ENCODE peak calls at places on chromosomes 12 and 14, in four cellular contexts. A is neuronal stem cell, E is mesenchymal stem cell, M is H1. P is an unnamed sample.

GRCh38 chr14:48937796-48938195 is 648.4 kb downstream of the RPS29 start:
- DNase-seq in E (peak; percentile 63), A (peak; percentile 12), M (no peak), P (no peak)

GRCh38 chr14:61512508-61512907 is 182.8 kb upstream of the HIF1A start:
- DNase-seq in A (no peak), E (peak; percentile 74), M (no peak), P (no peak)

GRCh38 chr12:116416161-116416560 is 138.7 kb upstream of the MED13L start:
- DNase-seq in M (no peak), A (no peak), E (peak; percentile 58), P (no peak)

GRCh38 chr14:42224053-42224888 is 617.6 kb downstream of the LRFN5 start:
- DNase-seq in M (peak; percentile 86), A (peak; percentile 68), E (peak; percentile 73), P (peak; percentile 61)

GRCh38 chr12:106511365-106511764 is 71.4 kb upstream of the RFX4 start:
- DNase-seq in E (no peak), M (no peak), A (no peak), P (no peak)

GRCh38 chr12:87332987-87333761 is 696.0 kb downstream of the C12orf50 start:
- DNase-seq in E (no peak), M (no peak), A (no peak), P (no peak)

GRCh38 chr12:24993756-24994155 is 44.9 kb upstream of the BCAT1 start:
- DNase-seq in E (no peak), A (no peak), M (no peak), P (peak; percentile 41)

GRCh38 chr12:104190151-104190550 is 25.4 kb upstream of the TXNRD1 start:
- DNase-seq in M (no peak), A (no peak), E (no peak), P (no peak)

GRCh38 chr14:69481815-69482568 is 2.5 kb upstream of the PLEKHD1 start:
- DNase-seq in M (no peak), A (no peak), E (no peak), P (no peak)

GRCh38 chr12:92624236-92624635 is 78.6 kb upstream of the PLEKHG7 start:
- DNase-seq in E (peak; percentile 55), M (no peak), A (no peak), P (no peak)

GRCh38 chr12:2384533-2385328 is 331.9 kb downstream of the CACNA1C start:
- DNase-seq in A (no peak), E (peak; percentile 68), M (no peak), P (no peak)

GRCh38 chr14:95514131-95515079 is 2.0 kb downstream of the SYNE3 start:
- DNase-seq in A (no peak), M (no peak), E (no peak), P (peak; percentile 58)

GRCh38 chr12:39402922-39403321 is 40.0 kb downstream of the KIF21A start:
- DNase-seq in E (no peak), A (no peak), M (no peak), P (no peak)

GRCh38 chr12:12201274-12201758 is 65.5 kb downstream of the LRP6 start:
- DNase-seq in E (no peak), A (no peak), M (no peak), P (no peak)

GRCh38 chr14:92074555-92074954 is 31.8 kb downstream of the ATXN3 start:
- DNase-seq in E (peak; percentile 7), A (no peak), M (no peak), P (no peak)

DNA sequence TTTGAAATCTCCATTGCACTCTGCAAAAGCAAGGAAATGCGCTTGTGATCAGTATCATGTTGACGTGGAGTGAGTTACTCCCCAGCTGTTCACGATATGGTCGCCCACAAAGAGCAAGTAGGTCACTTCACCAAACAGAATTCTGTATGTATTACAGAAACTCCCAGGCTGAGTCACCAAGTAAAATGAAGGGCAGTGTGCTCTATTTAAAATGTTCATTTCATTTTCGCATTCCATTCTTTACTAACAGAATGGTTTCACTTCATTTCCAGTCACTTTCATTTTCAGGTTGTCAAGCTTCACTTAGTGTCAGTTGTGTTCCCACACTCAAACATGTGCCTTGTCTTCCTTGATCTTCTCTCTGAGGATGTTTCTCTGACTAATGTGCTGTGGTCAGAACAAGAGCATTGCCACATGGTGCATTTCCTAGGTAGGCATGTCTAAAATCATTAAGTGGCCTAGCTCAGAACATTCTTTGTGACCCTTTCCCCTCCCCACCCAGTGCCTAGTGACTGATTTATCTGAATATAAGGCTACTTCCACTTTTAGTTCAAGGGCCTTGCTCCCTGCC is 391.2 kb downstream of the RAD51B start:
- DNase-seq in E (peak; percentile 97), A (no peak), M (no peak), P (no peak)
- H3K4ac ChIP-seq in E (no peak overlapping the region), A (no peak overlapping the region), M (no peak overlapping the region), P (no peak overlapping the region)

GRCh38 chr12:120261951-120262851 is 3.3 kb downstream of the PXN start:
- DNase-seq in E (no peak), M (no peak), A (no peak), P (no peak)
- H3K14ac ChIP-seq in E (no peak overlapping the region), M (no peak overlapping the region), A (no peak overlapping the region), P (no peak overlapping the region)

GRCh38 chr12:89382366-89382765 is 30.1 kb upstream of the DUSP6 start:
- DNase-seq in M (no peak), E (no peak), A (no peak), P (no peak)

GRCh38 chr12:89383235-89384049 is 31.1 kb upstream of the DUSP6 start:
- DNase-seq in A (no peak), E (peak; percentile 44), M (no peak), P (no peak)

GRCh38 chr12:89384750-89385273 is 32.5 kb upstream of the DUSP6 start:
- DNase-seq in E (no peak), A (no peak), M (no peak), P (no peak)

GRCh38 chr12:89385965-89386537 is 33.8 kb upstream of the DUSP6 start:
- DNase-seq in A (no peak), M (no peak), E (no peak), P (no peak)

GRCh38 chr12:89384050-89384749 is 31.9 kb upstream of the DUSP6 start:
- DNase-seq in E (peak; percentile 73), M (peak; percentile 52), A (no peak), P (peak; percentile 73)
- H2BK12ac ChIP-seq in E (peak overlapping the region; percentile 11), M (no peak overlapping the region), A (no peak overlapping the region), P (no peak overlapping the region)

DNA sequence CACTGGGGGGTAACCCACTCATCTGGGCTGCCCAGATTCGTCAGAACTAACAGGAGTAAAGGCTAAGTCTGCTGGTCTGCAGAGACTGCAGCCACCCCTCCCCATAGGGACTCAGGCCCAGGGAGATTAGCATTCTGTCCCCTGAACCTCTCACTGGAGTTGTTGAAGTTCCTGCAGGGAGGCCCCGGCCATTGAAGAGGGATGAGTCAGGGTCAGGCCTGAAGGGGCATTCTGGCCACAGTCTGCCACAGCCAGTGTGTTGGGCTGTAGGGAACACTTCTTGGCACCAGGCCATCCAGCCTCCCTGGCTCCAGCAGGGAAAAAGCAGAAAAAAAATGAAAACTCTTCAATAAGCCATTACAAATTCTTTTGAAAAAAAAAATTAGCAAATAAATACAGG is 35.3 kb downstream of the KLRK1 start:
- DNase-seq in M (no peak), E (peak; percentile 73), A (no peak), P (peak; percentile 57)
- H3K4ac ChIP-seq in M (no peak overlapping the region), E (no peak overlapping the region), A (no peak overlapping the region), P (no peak overlapping the region)

GRCh38 chr14:99179946-99180345 is 92.1 kb downstream of the BCL11B start:
- DNase-seq in E (no peak), A (no peak), M (no peak), P (no peak)

GRCh38 chr14:99181804-99182520 is 90.0 kb downstream of the BCL11B start:
- DNase-seq in M (no peak), A (no peak), E (no peak), P (no peak)

GRCh38 chr14:99182548-99183115 is 89.4 kb downstream of the BCL11B start:
- DNase-seq in A (no peak), M (no peak), E (no peak), P (no peak)

GRCh38 chr14:99179506-99179905 is 92.5 kb downstream of the BCL11B start:
- DNase-seq in M (no peak), E (no peak), A (no peak), P (no peak)

GRCh38 chr14:99181246-99181645 is 90.8 kb downstream of the BCL11B start:
- DNase-seq in A (no peak), M (no peak), E (no peak), P (no peak)
- H3K14ac ChIP-seq in A (no peak overlapping the region), M (no peak overlapping the region), E (no peak overlapping the region), P (no peak overlapping the region)

GRCh38 chr12:79597910-79598309 is 92.9 kb downstream of the PAWR start:
- DNase-seq in E (no peak), M (no peak), A (no peak), P (no peak)
- H2BK12ac ChIP-seq in E (no peak overlapping the region), M (no peak overlapping the region), A (no peak overlapping the region), P (no peak overlapping the region)

DNA sequence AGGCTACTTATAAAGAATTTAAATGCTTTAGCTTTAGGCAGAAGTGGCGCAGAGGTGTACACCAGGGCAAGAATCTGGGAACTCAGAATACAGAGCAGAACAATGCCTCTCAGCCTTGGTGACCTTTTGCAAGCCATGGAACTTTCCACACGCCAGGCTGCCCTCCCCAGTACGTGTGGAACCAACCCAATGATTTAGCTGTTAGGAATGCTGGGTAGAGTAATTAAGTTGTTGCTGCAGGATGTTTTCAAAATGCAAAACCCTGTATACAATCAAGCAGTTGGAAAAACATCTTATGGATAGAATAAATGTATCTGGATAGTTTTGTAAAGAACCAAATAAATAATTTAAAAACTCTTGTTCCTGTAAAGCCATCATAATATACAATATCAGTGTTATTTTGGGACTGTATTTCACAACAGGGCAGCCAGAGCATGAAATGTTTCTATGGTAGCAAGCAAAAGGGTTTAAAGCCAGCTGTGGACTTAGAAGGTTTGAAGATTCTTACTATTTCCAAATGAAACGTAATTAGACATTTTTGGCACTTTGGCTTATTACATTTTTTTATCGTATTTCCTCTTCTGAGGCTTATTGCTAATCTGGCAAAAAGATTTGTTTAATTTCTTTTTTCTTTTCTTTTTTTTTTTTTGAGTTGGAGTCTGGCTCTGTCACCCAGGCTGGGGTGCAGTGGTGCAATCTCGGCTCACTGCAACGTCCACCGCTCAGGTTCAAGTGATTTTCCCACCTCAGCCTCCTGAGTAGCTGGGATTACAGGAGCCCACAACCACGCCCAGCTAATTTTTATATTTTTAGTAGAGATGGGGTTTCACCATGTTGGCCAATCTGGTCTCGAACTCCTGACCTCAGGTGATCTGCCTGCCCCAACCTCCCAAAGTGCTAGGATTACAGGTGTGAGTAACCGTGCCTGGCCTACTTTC is 19.6 kb downstream of the PPP1R36 start:
- DNase-seq in E (peak; percentile 91), A (no peak), M (no peak), P (no peak)
- H3K4ac ChIP-seq in E (no peak overlapping the region), A (no peak overlapping the region), M (no peak overlapping the region), P (no peak overlapping the region)

GRCh38 chr12:8829128-8829524 is 6.7 kb downstream of the A2ML1 start:
- DNase-seq in M (no peak), E (no peak), A (no peak), P (peak; percentile 31)
- H3K14ac ChIP-seq in M (no peak overlapping the region), E (no peak overlapping the region), A (no peak overlapping the region), P (no peak overlapping the region)

GRCh38 chr14:105878125-105878524 is 351.7 kb downstream of the TMEM121 start:
- DNase-seq in E (no peak), M (no peak), A (no peak), P (no peak)

GRCh38 chr14:105877645-105878044 is 351.3 kb downstream of the TMEM121 start:
- DNase-seq in E (no peak), M (no peak), A (no peak), P (no peak)

GRCh38 chr14:105879867-105880561 is 353.6 kb downstream of the TMEM121 start:
- DNase-seq in E (no peak), M (no peak), A (no peak), P (no peak)

GRCh38 chr14:105879503-105879866 is 353.1 kb downstream of the TMEM121 start:
- DNase-seq in A (no peak), E (no peak), M (no peak), P (no peak)

GRCh38 chr14:105878554-105878953 is 352.2 kb downstream of the TMEM121 start:
- DNase-seq in E (no peak), A (no peak), M (no peak), P (no peak)
- H2BK12ac ChIP-seq in E (no peak overlapping the region), A (no peak overlapping the region), M (no peak overlapping the region), P (no peak overlapping the region)